ENCODE peak calls at places on chromosomes 3 and 15, in four cellular contexts. D, X, B and G are unnamed samples.

GRCh38 chr15:72227192-72227586 is 3.8 kb downstream of the PKM start:
- DNase-seq in D (peak), X (no peak), B (no peak), G (no peak)

GRCh38 chr15:73075151-73075859 is 23.0 kb downstream of the NEO1 start:
- DNase-seq in D (peak), X (no peak), B (no peak), G (no peak)

GRCh38 chr3:129575987-129576364 is 30.5 kb downstream of the PLXND1 start:
- DNase-seq in D (no peak), X (no peak), B (no peak), G (no peak)

GRCh38 chr3:8640223-8640622 is 4.4 kb downstream of the SSUH2 start:
- DNase-seq in D (no peak), X (no peak), B (no peak), G (no peak)

GRCh38 chr3:177758131-177758530 is 560.8 kb upstream of the TBL1XR1 start:
- DNase-seq in D (no peak), X (no peak), B (no peak), G (no peak)

GRCh38 chr15:34701536-34701935 is 53.3 kb downstream of the GJD2 start:
- DNase-seq in D (no peak), X (no peak), B (no peak), G (no peak)

GRCh38 chr3:16079519-16079918 is 95.0 kb upstream of the GALNT15 start:
- DNase-seq in D (peak), X (no peak), B (no peak), G (no peak)

GRCh38 chr15:84685304-84685703 is 27.3 kb upstream of the NMB start:
- DNase-seq in D (peak), X (no peak), B (no peak), G (no peak)

GRCh38 chr3:197083486-197083885 is 53.9 kb upstream of the MELTF start:
- DNase-seq in D (peak), X (no peak), B (no peak), G (no peak)

GRCh38 chr3:196117809-196118208 is 35.9 kb upstream of the TFRC start:
- DNase-seq in D (no peak), X (no peak), B (no peak), G (no peak)

GRCh38 chr15:100781961-100782525 is 97.6 kb upstream of the ALDH1A3 start:
- DNase-seq in D (no peak), X (no peak), B (no peak), G (no peak)

GRCh38 chr3:107375682-107376081 is 1.6 kb upstream of the CCDC54 start:
- DNase-seq in D (no peak), X (no peak), B (no peak), G (no peak)

GRCh38 chr3:173750095-173750494 is 352.6 kb downstream of the NLGN1 start:
- DNase-seq in D (no peak), X (no peak), B (no peak), G (no peak)

GRCh38 chr3:114058646-114059045 is 2.1 kb downstream of the QTRT2 start:
- DNase-seq in D (no peak), X (no peak), B (no peak), G (no peak)